ENCODE peak calls at places on chromosomes 13 and 19, in four cellular contexts. A is naive thymus-derived CD4-positive, alpha-beta T cell; B is body of pancreas; E is CD4-positive, alpha-beta memory T cell. D is an unnamed sample.

GRCh38 chr19:23799321-23799720 is 40.6 kb upstream of the ZNF681 start:
- DNase-seq in E (peak; percentile 59), A (peak; percentile 46), B (no peak), D (no peak)

GRCh38 chr19:14073925-14074838 is 1.6 kb downstream of the MISP3 start:
- DNase-seq in B (no peak), A (no peak), E (no peak), D (no peak)

GRCh38 chr13:97600438-97601080 is 166.6 kb downstream of the RAP2A start:
- DNase-seq in E (no peak), B (no peak), A (no peak), D (no peak)

GRCh38 chr13:35549481-35549880 is 73.0 kb upstream of the MAB21L1 start:
- DNase-seq in B (no peak), A (no peak), E (no peak), D (no peak)

GRCh38 chr19:54475706-54476105 is 2.6 kb upstream of the CDC42EP5 start:
- DNase-seq in E (no peak), A (no peak), B (no peak), D (no peak)

GRCh38 chr13:101640797-101641400 is 188.4 kb downstream of the ITGBL1 start:
- DNase-seq in E (no peak), B (no peak), A (no peak), D (no peak)

GRCh38 chr19:35461050-35461449 is 13.0 kb downstream of the FFAR2 start:
- DNase-seq in B (no peak), E (no peak), A (no peak), D (no peak)

GRCh38 chr13:47233734-47234133 is 336.9 kb upstream of the HTR2A start:
- DNase-seq in B (no peak), E (no peak), A (no peak), D (no peak)

GRCh38 chr13:31927219-31927653 is 104.3 kb upstream of the FRY start:
- DNase-seq in E (no peak), A (no peak), B (peak; percentile 40), D (no peak)

GRCh38 chr19:50510700-50511068 is 307 bp downstream of the JOSD2 start:
- DNase-seq in B (no peak), A (no peak), E (no peak), D (no peak)

GRCh38 chr13:111060237-111060919 is 54.7 kb upstream of the ARHGEF7 start:
- DNase-seq in A (no peak), E (no peak), B (no peak), D (no peak)

GRCh38 chr13:47859129-47859528 is 141.9 kb downstream of the SUCLA2 start:
- DNase-seq in A (no peak), B (no peak), E (no peak), D (no peak)

GRCh38 chr13:30464496-30465351 is 1.0 kb downstream of the HMGB1 start:
- DNase-seq in E (peak; percentile 76), A (peak; percentile 81), B (peak; percentile 76), D (peak; percentile 83)

GRCh38 chr19:5487222-5487621 is 32.0 kb downstream of the ZNRF4 start:
- DNase-seq in E (no peak), A (no peak), B (no peak), D (no peak)

GRCh38 chr13:30569901-30570576 is 47.7 kb upstream of the USPL1 start:
- DNase-seq in B (no peak), A (no peak), E (no peak), D (no peak)

DNA sequence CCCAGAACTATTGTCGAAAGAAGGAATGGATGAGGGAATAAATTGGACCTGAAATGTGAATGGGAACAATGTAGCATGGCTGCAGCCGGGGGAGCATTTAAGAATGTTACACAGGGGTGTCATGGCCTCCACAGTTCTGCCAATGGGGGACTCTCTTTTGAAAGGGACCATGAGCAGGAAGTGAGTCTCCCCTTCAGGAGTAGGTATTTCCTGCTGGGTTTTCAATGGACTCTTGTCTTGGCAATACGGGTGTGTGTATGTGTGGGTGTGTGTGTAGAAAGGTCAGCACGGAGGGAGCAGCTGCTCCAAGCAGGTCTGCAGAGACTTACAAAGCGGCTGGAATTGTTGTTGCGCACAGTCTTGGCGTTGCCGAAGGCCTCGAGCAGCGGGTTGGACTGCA is 24.4 kb downstream of the MYO1F start:
- DNase-seq in E (no peak), B (no peak), A (no peak), D (no peak)
- H3K27ac ChIP-seq in E (no peak overlapping the region), B (no peak overlapping the region), A (no peak overlapping the region), D (no peak overlapping the region)

GRCh38 chr19:2260341-2260751 is 4.1 kb upstream of the JSRP1 start:
- DNase-seq in A (no peak), E (no peak), B (no peak), D (no peak)
- H3K4me3 ChIP-seq in A (no peak overlapping the region), E (no peak overlapping the region), B (no peak overlapping the region), D (no peak overlapping the region)

DNA sequence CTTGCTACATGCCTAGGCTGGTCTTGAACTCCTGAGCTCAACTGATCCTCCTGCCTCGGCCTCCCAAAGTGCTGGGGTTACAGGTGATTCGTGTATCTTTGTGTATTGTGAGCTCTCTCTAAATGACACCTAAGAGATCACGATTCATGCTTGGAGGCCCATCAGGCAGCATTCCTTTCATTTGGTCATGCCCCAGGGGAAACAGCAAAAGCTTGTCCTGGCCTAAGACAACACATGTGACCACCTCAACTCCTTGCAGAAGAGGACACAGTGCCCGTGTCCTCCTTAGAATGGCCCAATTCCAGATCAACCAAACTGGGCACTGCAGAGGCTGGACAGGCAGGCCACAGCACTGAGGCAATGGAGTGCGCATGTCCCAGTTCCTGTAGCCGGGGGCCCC is 32.5 kb downstream of the ZC3H4 start:
- DNase-seq in E (no peak), B (no peak), A (no peak), D (no peak)
- H3K27me3 ChIP-seq in E (no peaks in the 10 kb centered on the region), B (no peaks in the 10 kb centered on the region), A (no peaks in the 10 kb centered on the region), D (no peaks in the 10 kb centered on the region)

GRCh38 chr13:34523401-34523800 is 418.7 kb upstream of the NBEA start:
- DNase-seq in B (no peak), A (no peak), E (no peak), D (no peak)

GRCh38 chr13:34521166-34521565 is 420.9 kb upstream of the NBEA start:
- DNase-seq in A (no peak), E (no peak), B (no peak), D (no peak)

GRCh38 chr13:34522818-34523217 is 419.3 kb upstream of the NBEA start:
- DNase-seq in B (no peak), A (no peak), E (no peak), D (no peak)
- H3K27ac ChIP-seq in B (no peak overlapping the region), A (no peak overlapping the region), E (no peak overlapping the region), D (no peak overlapping the region)

GRCh38 chr19:10271543-10272086 is 695 bp downstream of the ICAM1 start:
- DNase-seq in B (no peak), E (no peak), A (no peak), D (no peak)

GRCh38 chr19:10270616-10271394 is at the start of gene ICAM1:
- DNase-seq in B (peak; percentile 59), E (peak; percentile 67), A (peak; percentile 56), D (peak; percentile 92)

GRCh38 chr19:10277795-10278583 is 7.1 kb downstream of the ICAM1 start:
- DNase-seq in E (no peak), B (no peak), A (no peak), D (no peak)

GRCh38 chr19:10278935-10279334 is 7.8 kb upstream of the ICAM4 start:
- DNase-seq in A (no peak), E (no peak), B (no peak), D (no peak)

GRCh38 chr19:10274589-10274988 is 3.7 kb downstream of the ICAM1 start:
- DNase-seq in B (no peak), A (no peak), E (no peak), D (no peak)
- H3K4me3 ChIP-seq in B (no peak overlapping the region), A (no peak overlapping the region), E (no peak overlapping the region), D (peak overlapping the region; percentile 86)

D was measured in lower lobe of right lung.